ENCODE peak calls at places on chromosome 13, in nine cellular contexts. T is WERI-Rb-1, W is HFFc6, L is omental fat pad, X is heart right ventricle, A is K562, S is choroid plexus epithelial cell, E is A673, G is cardiac fibroblast. U is an unnamed sample.

GRCh38 chr13:25227690-25228089 is 55.6 kb upstream of the AMER2 start:
- DNase-seq in T (no peak), W (no peak), L (no peak), X (no peak), A (no peak), S (no peak), E (no peak), G (no peak), U (no peak)

GRCh38 chr13:19178901-19179593 is 2.6 kb downstream of the TUBA3C start:
- DNase-seq in T (no peak), W (no peak), L (no peak), X (no peak), A (no peak), S (no peak), E (no peak), G (no peak), U (no peak)

GRCh38 chr13:108734676-108735075 is 105.3 kb downstream of the MYO16 start:
- DNase-seq in T (peak), W (no peak), L (no peak), X (no peak), A (no peak), S (no peak), E (peak), G (no peak), U (no peak)

GRCh38 chr13:80802946-80803345 is 462.0 kb upstream of the SPRY2 start:
- DNase-seq in T (no peak), W (no peak), L (no peak), X (no peak), A (no peak), S (peak), E (no peak), G (no peak), U (no peak)

GRCh38 chr13:111337206-111337605 is 16.8 kb downstream of the TEX29 start:
- DNase-seq in T (no peak), W (peak), L (no peak), X (no peak), A (no peak), S (peak), E (no peak), G (peak), U (no peak)

GRCh38 chr13:40798380-40798779 is 9.0 kb downstream of the SLC25A15 start:
- DNase-seq in T (no peak), W (no peak), L (no peak), X (no peak), A (no peak), S (no peak), E (no peak), G (no peak), U (no peak)

GRCh38 chr13:33321686-33322473 is 36.3 kb upstream of the STARD13 start:
- DNase-seq in T (no peak), W (peak), L (no peak), X (no peak), A (no peak), S (peak), E (no peak), G (peak), U (no peak)

GRCh38 chr13:112131081-112131739 is 64.3 kb downstream of the SOX1 start:
- DNase-seq in T (no peak), W (no peak), L (no peak), X (no peak), A (no peak), S (no peak), E (no peak), G (no peak), U (no peak)

GRCh38 chr13:112725346-112726017 is 35.6 kb downstream of the ATP11A start:
- DNase-seq in T (no peak), W (peak), L (no peak), X (no peak), A (no peak), S (no peak), E (no peak), G (peak), U (no peak)

GRCh38 chr13:96025283-96025682 is 27.9 kb downstream of the UGGT2 start:
- DNase-seq in T (no peak), W (no peak), L (no peak), X (no peak), A (no peak), S (peak), E (no peak), G (peak), U (no peak)

GRCh38 chr13:79393564-79394249 is 12.3 kb downstream of the RBM26 start:
- DNase-seq in T (no peak), W (no peak), L (no peak), X (no peak), A (no peak), S (peak), E (no peak), G (no peak), U (peak)

GRCh38 chr13:79457948-79458347 is 23.0 kb upstream of the NDFIP2 start:
- DNase-seq in T (no peak), W (peak), L (no peak), X (no peak), A (peak), S (peak), E (no peak), G (peak), U (no peak)

GRCh38 chr13:83752141-83752540 is 130.1 kb downstream of the SLITRK1 start:
- DNase-seq in T (no peak), W (peak), L (no peak), X (no peak), A (no peak), S (peak), E (no peak), G (peak), U (no peak)

GRCh38 chr13:30665638-30666037 is 47.9 kb downstream of the USPL1 start:
- DNase-seq in T (no peak), W (no peak), L (no peak), X (no peak), A (no peak), S (no peak), E (no peak), G (no peak), U (no peak)

GRCh38 chr13:95019886-95020285 is 281.4 kb downstream of the ABCC4 start:
- DNase-seq in T (no peak), W (no peak), L (no peak), X (no peak), A (no peak), S (no peak), E (no peak), G (no peak), U (no peak)

GRCh38 chr13:77026255-77026782 is 640 bp downstream of the FBXL3 start:
- DNase-seq in T (peak), W (peak), L (peak), X (peak), A (peak), S (peak), E (peak), G (peak), U (peak)

GRCh38 chr13:104645786-104646185 is 1579.6 kb upstream of the SLC10A2 start:
- DNase-seq in T (no peak), W (no peak), L (no peak), X (no peak), A (no peak), S (no peak), E (no peak), G (no peak), U (no peak)

GRCh38 chr13:114127473-114128347 is 4.7 kb downstream of the RASA3 start:
- DNase-seq in T (no peak), W (no peak), L (no peak), X (no peak), A (no peak), S (no peak), E (no peak), G (no peak), U (no peak)

GRCh38 chr13:113387396-113387795 is 23.5 kb upstream of the GRTP1 start:
- DNase-seq in T (no peak), W (no peak), L (no peak), X (no peak), A (no peak), S (no peak), E (no peak), G (no peak), U (no peak)

GRCh38 chr13:100533588-100534041 is 55.0 kb downstream of the GGACT start:
- DNase-seq in T (no peak), W (no peak), L (no peak), X (no peak), A (no peak), S (no peak), E (no peak), G (no peak), U (no peak)

GRCh38 chr13:40706439-40706838 is 40.0 kb upstream of the FOXO1 start:
- DNase-seq in T (no peak), W (no peak), L (no peak), X (no peak), A (no peak), S (no peak), E (no peak), G (no peak), U (no peak)

GRCh38 chr13:110107568-110108347 is 199.2 kb downstream of the COL4A1 start:
- DNase-seq in T (peak), W (no peak), L (no peak), X (no peak), A (no peak), S (peak), E (peak), G (peak), U (no peak)

GRCh38 chr13:51233117-51233826 is 11.1 kb downstream of the FAM124A start:
- DNase-seq in T (no peak), W (no peak), L (no peak), X (no peak), A (no peak), S (no peak), E (no peak), G (no peak), U (no peak)

GRCh38 chr13:75399168-75399878 is 82.6 kb downstream of the TBC1D4 start:
- DNase-seq in T (no peak), W (peak), L (no peak), X (no peak), A (no peak), S (peak), E (no peak), G (no peak), U (no peak)

GRCh38 chr13:46756977-46757376 is 40.0 kb downstream of the ESD start:
- DNase-seq in T (no peak), W (peak), L (no peak), X (no peak), A (no peak), S (peak), E (no peak), G (peak), U (no peak)

GRCh38 chr13:33132644-33133440 is 116.6 kb downstream of the KL start:
- DNase-seq in T (no peak), W (no peak), L (no peak), X (no peak), A (no peak), S (peak), E (no peak), G (peak), U (no peak)

GRCh38 chr13:69828527-69828926 is 279.1 kb upstream of the ATXN8OS start:
- DNase-seq in T (no peak), W (no peak), L (no peak), X (no peak), A (no peak), S (no peak), E (no peak), G (no peak), U (no peak)

GRCh38 chr13:39510296-39510695 is 92.7 kb downstream of the LHFPL6 start:
- DNase-seq in T (no peak), W (no peak), L (no peak), X (no peak), A (no peak), S (no peak), E (no peak), G (no peak), U (no peak)

GRCh38 chr13:39505151-39505550 is 97.8 kb downstream of the LHFPL6 start:
- DNase-seq in T (no peak), W (no peak), L (no peak), X (no peak), A (no peak), S (no peak), E (no peak), G (no peak), U (no peak)

GRCh38 chr13:39503048-39503447 is 99.9 kb downstream of the LHFPL6 start:
- DNase-seq in T (no peak), W (no peak), L (no peak), X (no peak), A (no peak), S (no peak), E (no peak), G (no peak), U (no peak)

GRCh38 chr13:39509616-39510015 is 93.4 kb downstream of the LHFPL6 start:
- DNase-seq in T (no peak), W (no peak), L (no peak), X (no peak), A (no peak), S (no peak), E (no peak), G (no peak), U (no peak)

DNA sequence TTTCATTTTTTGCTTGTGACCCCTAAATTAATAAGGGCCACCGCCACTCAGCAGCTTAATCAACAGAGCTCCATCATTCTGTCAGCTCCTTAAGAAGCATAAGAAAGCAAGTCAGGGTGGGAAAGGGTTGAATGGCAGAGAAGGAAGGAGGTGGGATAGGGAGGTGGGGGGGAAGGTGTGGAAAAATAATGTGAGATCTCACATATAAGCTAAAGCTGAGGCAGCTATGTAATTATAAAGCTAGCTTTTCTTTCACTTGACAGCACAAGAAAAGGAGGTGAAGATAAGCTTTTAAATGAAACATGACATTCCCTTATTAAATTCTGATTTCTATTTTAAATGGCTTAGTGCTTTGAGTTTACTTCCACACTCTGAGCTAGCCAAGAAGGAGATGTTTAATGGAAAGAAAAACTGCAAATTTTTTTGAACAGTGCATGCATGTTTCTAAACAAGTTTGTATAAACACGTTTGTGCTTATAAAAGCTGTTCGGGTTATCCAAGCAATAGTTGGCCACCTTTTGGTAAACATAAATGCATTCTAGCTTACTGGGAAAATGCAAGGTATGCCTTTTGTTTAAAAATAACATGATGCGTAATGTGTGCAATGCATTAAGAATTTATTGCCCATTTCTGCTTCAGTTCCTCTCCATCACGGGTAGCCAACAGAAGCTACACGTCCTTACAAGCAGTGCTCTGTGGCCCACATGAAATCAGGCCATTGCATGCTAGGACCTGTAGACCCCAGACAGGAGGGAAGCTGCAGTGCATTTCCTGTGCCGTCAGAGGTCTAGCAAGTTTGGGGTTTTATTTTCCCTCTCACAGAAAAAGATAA is 96.2 kb downstream of the LHFPL6 start:
- DNase-seq in T (no peak), W (peak), L (no peak), X (no peak), A (no peak), S (peak), E (no peak), G (peak), U (no peak)
- TF ChIP-seq CTCF in T (no peak), W (no peak), L (no peak), X (no peak), A (no peak), S (no peak), E (no peak), G (no peak), U (no peak)

DNA sequence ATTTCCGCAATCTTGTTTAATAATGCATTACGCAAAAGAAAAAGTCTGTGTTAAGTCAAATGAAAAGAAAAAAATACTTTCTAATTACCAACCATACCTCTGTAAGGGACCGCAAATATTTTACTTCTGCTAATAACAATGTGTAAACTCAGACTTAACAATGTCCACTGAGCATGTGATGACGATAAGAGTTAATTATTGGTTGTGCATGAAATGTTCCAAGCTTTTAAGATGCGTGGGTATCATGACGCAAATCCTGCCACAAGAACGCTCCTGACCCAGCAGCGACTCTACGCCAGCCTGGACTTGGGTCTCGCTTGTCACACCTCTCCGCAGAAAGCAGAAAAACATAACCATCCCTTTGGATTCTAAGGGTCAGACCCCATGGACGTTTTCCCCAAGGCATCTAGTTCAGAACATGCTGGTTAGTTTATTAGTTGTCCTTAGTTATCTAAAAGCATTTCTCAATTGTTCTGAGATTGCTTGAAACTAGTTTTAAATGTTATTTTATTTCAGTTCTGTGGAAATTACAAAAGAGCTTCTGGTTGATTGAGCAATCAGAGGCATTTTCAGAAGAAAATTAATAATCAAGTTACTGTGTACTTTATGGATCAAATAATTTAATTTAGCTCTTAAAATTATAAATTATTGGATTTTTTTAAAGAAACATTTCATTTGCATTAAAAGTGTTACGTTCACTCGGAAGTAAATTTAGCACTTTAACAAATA is 779.9 kb upstream of the ARGLU1 start:
- DNase-seq in T (no peak), W (no peak), L (no peak), X (no peak), A (no peak), S (peak), E (no peak), G (no peak), U (no peak)
- TF ChIP-seq CTCF in T (no peak), W (no peak), L (no peak), X (no peak), A (no peak), S (no peak), E (no peak), G (no peak), U (no peak)

GRCh38 chr13:73549717-73550116 is 490.9 kb downstream of the KLF5 start:
- DNase-seq in T (no peak), W (no peak), L (no peak), X (no peak), A (no peak), S (no peak), E (no peak), G (no peak), U (no peak)

GRCh38 chr13:73542446-73542845 is 483.6 kb downstream of the KLF5 start:
- DNase-seq in T (no peak), W (no peak), L (no peak), X (no peak), A (no peak), S (no peak), E (no peak), G (no peak), U (no peak)

GRCh38 chr13:73548444-73548843 is 489.6 kb downstream of the KLF5 start:
- DNase-seq in T (no peak), W (no peak), L (no peak), X (no peak), A (no peak), S (no peak), E (peak), G (no peak), U (no peak)

GRCh38 chr13:73547239-73547638 is 488.4 kb downstream of the KLF5 start:
- DNase-seq in T (no peak), W (no peak), L (no peak), X (no peak), A (no peak), S (no peak), E (peak), G (peak), U (no peak)

GRCh38 chr13:73544175-73544574 is 485.4 kb downstream of the KLF5 start:
- DNase-seq in T (no peak), W (no peak), L (no peak), X (no peak), A (no peak), S (no peak), E (no peak), G (no peak), U (no peak)
- TF ChIP-seq CTCF in T (no peak), W (peak), L (no peak), X (no peak), A (no peak), S (no peak), E (no peak), G (no peak), U (no peak)

GRCh38 chr13:36346222-36347083 is at the start of gene SPART:
- DNase-seq in T (peak), W (peak), L (peak), X (peak), A (peak), S (peak), E (peak), G (peak), U (peak)
- TF ChIP-seq CTCF in T (peak), W (peak), L (no peak), X (peak), A (peak), S (peak), E (peak), G (peak), U (peak)

DNA sequence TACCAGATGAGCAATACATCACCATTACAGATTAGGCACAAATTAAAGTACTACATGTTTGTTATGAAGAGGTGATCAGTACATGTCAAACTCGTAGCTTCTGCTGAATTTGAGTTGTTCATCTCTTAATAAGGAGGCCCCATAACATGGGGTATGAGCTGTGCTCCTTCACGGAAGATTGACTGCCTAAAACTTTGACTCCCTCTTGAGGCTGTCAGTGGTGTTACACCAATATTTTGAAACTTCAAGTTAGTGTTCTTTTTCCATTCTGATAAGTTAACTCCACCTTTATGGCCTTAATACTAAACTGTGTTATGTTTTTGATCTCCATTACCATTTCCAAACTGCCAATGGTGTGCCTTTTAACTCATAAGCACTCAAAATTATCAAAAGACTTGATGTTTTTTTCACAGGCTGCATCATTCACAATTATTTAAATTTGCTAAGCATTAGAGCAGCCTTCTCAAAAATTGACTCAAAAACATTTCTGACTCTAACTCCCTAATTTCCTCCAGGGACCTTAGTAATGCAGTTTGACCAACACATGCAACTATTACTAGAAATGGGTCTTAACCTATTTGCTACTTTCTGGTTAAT is 1591.5 kb downstream of the PCDH9 start:
- DNase-seq in T (peak), W (peak), L (no peak), X (no peak), A (peak), S (peak), E (peak), G (peak), U (no peak)
- TF ChIP-seq CTCF in T (peak), W (peak), L (no peak), X (peak), A (peak), S (peak), E (peak), G (peak), U (no peak)

GRCh38 chr13:44575741-44576395 is at the start of gene TSC22D1:
- DNase-seq in T (peak), W (peak), L (no peak), X (peak), A (no peak), S (peak), E (peak), G (peak), U (peak)
- TF ChIP-seq CTCF in T (no peak), W (peak), L (no peak), X (no peak), A (no peak), S (peak), E (peak), G (no peak), U (no peak)

GRCh38 chr13:98142427-98143156 is at the start of gene FARP1:
- DNase-seq in T (peak), W (peak), L (no peak), X (peak), A (peak), S (peak), E (peak), G (peak), U (peak)
- TF ChIP-seq CTCF in T (peak), W (peak), L (no peak), X (peak), A (no peak), S (no peak), E (no peak), G (no peak), U (no peak)

GRCh38 chr13:27861165-27861564 is 58.6 kb upstream of the PDX1 start:
- DNase-seq in T (no peak), W (no peak), L (no peak), X (no peak), A (no peak), S (no peak), E (no peak), G (no peak), U (no peak)
- TF ChIP-seq CTCF in T (no peak), W (no peak), L (no peak), X (no peak), A (no peak), S (no peak), E (no peak), G (no peak), U (no peak)

U was measured in activated B cell treated with CpG ODN at 0.5 μM for 24 hours.